ENCODE peak calls at places on chromosomes 2 and 18, in ten cellular contexts. F, K, A, E, P, V, M, Y, R and N are unnamed samples.

GRCh38 chr2:172555522-172556283 is at the start of gene PDK1:
- DNase-seq in Y (peak), V (peak), E (peak), R (peak), M (peak), F (peak), A (peak), K (peak), P (peak), N (peak)

GRCh38 chr2:207385903-207386302 is 143.9 kb upstream of the CREB1 start:
- DNase-seq in F (no peak), K (no peak), A (peak), E (no peak), V (no peak), R (peak), Y (no peak), P (peak), M (no peak), N (no peak)

GRCh38 chr2:111618953-111619902 is 264.8 kb downstream of the ANAPC1 start:
- DNase-seq in A (no peak), K (no peak), V (no peak), F (no peak), M (peak), E (no peak), R (peak), P (no peak), Y (no peak), N (no peak)

GRCh38 chr2:175366814-175367213 is 185.3 kb upstream of the ATP5MC3 start:
- DNase-seq in K (peak), F (no peak), P (peak), Y (peak), E (no peak), R (peak), M (peak), A (peak), V (peak), N (peak)

GRCh38 chr2:222575618-222576017 is 80.3 kb downstream of the FARSB start:
- DNase-seq in R (no peak), V (no peak), P (no peak), M (no peak), K (no peak), F (no peak), Y (no peak), A (no peak), E (no peak), N (no peak)

GRCh38 chr2:115171751-115172150 is 729.3 kb downstream of the DPP10 start:
- DNase-seq in M (no peak), R (no peak), V (no peak), F (no peak), A (no peak), Y (no peak), E (no peak), K (no peak), P (no peak), N (no peak)

GRCh38 chr2:164625378-164625971 is 4.2 kb upstream of the GRB14 start:
- DNase-seq in K (no peak), E (no peak), A (peak), M (no peak), F (no peak), P (no peak), R (peak), Y (no peak), V (no peak), N (no peak)

GRCh38 chr2:225113356-225114015 is 71.2 kb upstream of the DOCK10 start:
- DNase-seq in E (no peak), K (no peak), V (no peak), M (no peak), R (no peak), P (no peak), A (no peak), F (no peak), Y (no peak), N (no peak)

GRCh38 chr2:99729104-99729503 is 239.3 kb upstream of the REV1 start:
- DNase-seq in P (no peak), E (no peak), Y (no peak), V (peak), F (no peak), M (no peak), K (no peak), A (peak), R (no peak), N (no peak)

GRCh38 chr18:27860011-27860410 is 316.9 kb downstream of the CDH2 start:
- DNase-seq in R (no peak), V (no peak), Y (peak), K (no peak), M (no peak), A (no peak), E (no peak), P (no peak), F (no peak), N (no peak)

GRCh38 chr2:214217599-214217998 is 193.3 kb upstream of the VWC2L start:
- DNase-seq in V (no peak), P (no peak), F (no peak), R (no peak), E (no peak), M (peak), K (no peak), Y (no peak), A (no peak), N (no peak)

GRCh38 chr2:45851111-45851510 is 199.6 kb downstream of the PRKCE start:
- DNase-seq in R (no peak), E (no peak), Y (no peak), A (no peak), F (no peak), V (no peak), P (no peak), K (no peak), M (no peak), N (no peak)

GRCh38 chr2:177679611-177680530 is 287.3 kb downstream of the AGPS start:
- DNase-seq in F (no peak), K (no peak), E (no peak), V (no peak), R (no peak), A (no peak), M (no peak), Y (no peak), P (no peak), N (no peak)

GRCh38 chr2:173656086-173656485 is 301.4 kb downstream of the CDCA7 start:
- DNase-seq in M (no peak), P (no peak), E (no peak), R (peak), Y (no peak), V (no peak), K (no peak), F (no peak), A (no peak), N (no peak)

GRCh38 chr2:124049136-124049535 is 24.0 kb downstream of the CNTNAP5 start:
- DNase-seq in P (no peak), R (no peak), V (no peak), F (no peak), M (no peak), A (no peak), Y (no peak), K (no peak), E (no peak), N (no peak)

GRCh38 chr2:9995059-9995458 is 43.6 kb downstream of the GRHL1 start:
- DNase-seq in P (no peak), A (no peak), Y (no peak), F (no peak), E (no peak), M (no peak), V (no peak), K (no peak), R (no peak), N (no peak)

GRCh38 chr2:44778671-44779476 is 162.6 kb upstream of the SIX3 start:
- DNase-seq in A (no peak), M (peak), V (peak), P (no peak), R (no peak), Y (peak), E (no peak), K (peak), F (no peak), N (peak)

GRCh38 chr2:237664151-237664550 is 36.8 kb downstream of the LRRFIP1 start:
- DNase-seq in M (no peak), K (no peak), A (no peak), E (no peak), V (no peak), R (no peak), P (no peak), F (no peak), Y (no peak), N (no peak)

GRCh38 chr18:44507729-44508325 is 172.9 kb upstream of the SETBP1 start:
- DNase-seq in M (no peak), P (no peak), R (no peak), V (peak), K (no peak), Y (peak), E (peak), A (peak), F (no peak), N (no peak)

GRCh38 chr2:204491528-204491927 is 53.7 kb upstream of the PARD3B start:
- DNase-seq in F (no peak), P (peak), K (no peak), Y (no peak), E (no peak), V (no peak), M (no peak), R (peak), A (peak), N (no peak)

GRCh38 chr2:19753818-19754217 is 148.0 kb downstream of the TTC32 start:
- DNase-seq in M (no peak), K (no peak), F (no peak), V (no peak), E (no peak), R (no peak), P (no peak), A (no peak), Y (no peak), N (no peak)

GRCh38 chr2:159459279-159459678 is 157.1 kb downstream of the BAZ2B start:
- DNase-seq in K (no peak), R (no peak), F (no peak), Y (no peak), P (no peak), E (no peak), M (no peak), A (peak), V (no peak), N (no peak)

GRCh38 chr2:189137519-189137918 is 42.0 kb downstream of the COL5A2 start:
- DNase-seq in K (no peak), M (no peak), P (no peak), A (no peak), V (no peak), Y (no peak), F (no peak), E (no peak), R (no peak), N (no peak)

GRCh38 chr2:28325567-28326468 is 66.8 kb upstream of the FOSL2 start:
- DNase-seq in E (no peak), Y (peak), F (no peak), R (no peak), K (peak), A (no peak), M (no peak), P (no peak), V (peak), N (no peak)

GRCh38 chr2:58834404-58834803 is 593.3 kb upstream of the FANCL start:
- DNase-seq in F (no peak), V (peak), M (peak), K (peak), E (no peak), P (peak), Y (peak), R (peak), A (peak), N (no peak)

GRCh38 chr2:237819231-237819630 is 20.7 kb downstream of the RBM44 start:
- DNase-seq in V (no peak), R (peak), F (no peak), M (no peak), A (no peak), Y (no peak), P (no peak), E (no peak), K (no peak), N (no peak)

GRCh38 chr2:18304849-18305248 is 255.6 kb downstream of the RDH14 start:
- DNase-seq in A (no peak), P (no peak), E (no peak), M (no peak), K (no peak), V (no peak), F (no peak), Y (no peak), R (no peak), N (no peak)

GRCh38 chr18:3653859-3654441 is 204.0 kb downstream of the TGIF1 start:
- DNase-seq in E (no peak), Y (no peak), K (no peak), P (no peak), M (no peak), F (no peak), A (no peak), R (no peak), V (peak), N (no peak)

GRCh38 chr2:24566209-24566608 is 75.2 kb downstream of the NCOA1 start:
- DNase-seq in E (no peak), V (no peak), R (no peak), F (no peak), M (no peak), Y (no peak), K (no peak), P (no peak), A (no peak), N (no peak)

GRCh38 chr2:27798948-27799645 is 27.6 kb downstream of the MRPL33 start:
- DNase-seq in A (peak), F (no peak), Y (no peak), K (no peak), P (peak), V (peak), R (peak), M (peak), E (peak), N (no peak)

GRCh38 chr2:33207336-33207735 is 260.6 kb downstream of the LTBP1 start:
- DNase-seq in K (no peak), M (no peak), R (peak), V (no peak), Y (no peak), A (no peak), P (no peak), E (no peak), F (no peak), N (no peak)

GRCh38 chr2:1930956-1931914 is 186.9 kb upstream of the PXDN start:
- DNase-seq in A (no peak), K (no peak), P (no peak), R (no peak), E (no peak), V (peak), F (no peak), Y (no peak), M (no peak), N (no peak)

GRCh38 chr2:102061962-102062795 is 70.4 kb downstream of the IL1R2 start:
- DNase-seq in P (peak), A (peak), E (no peak), F (no peak), K (no peak), V (no peak), M (no peak), R (peak), Y (no peak), N (no peak)

GRCh38 chr2:240894836-240895558 is 959 bp downstream of the MAB21L4 start:
- DNase-seq in K (no peak), F (no peak), V (no peak), R (no peak), Y (no peak), E (no peak), M (no peak), P (no peak), A (no peak), N (no peak)
- H3K4me3 ChIP-seq in K (no peak), F (peak), V (no peak), R (no peak), Y (no peak), E (no peak), M (no peak), P (no peak), A (no peak), N (no peak)

DNA sequence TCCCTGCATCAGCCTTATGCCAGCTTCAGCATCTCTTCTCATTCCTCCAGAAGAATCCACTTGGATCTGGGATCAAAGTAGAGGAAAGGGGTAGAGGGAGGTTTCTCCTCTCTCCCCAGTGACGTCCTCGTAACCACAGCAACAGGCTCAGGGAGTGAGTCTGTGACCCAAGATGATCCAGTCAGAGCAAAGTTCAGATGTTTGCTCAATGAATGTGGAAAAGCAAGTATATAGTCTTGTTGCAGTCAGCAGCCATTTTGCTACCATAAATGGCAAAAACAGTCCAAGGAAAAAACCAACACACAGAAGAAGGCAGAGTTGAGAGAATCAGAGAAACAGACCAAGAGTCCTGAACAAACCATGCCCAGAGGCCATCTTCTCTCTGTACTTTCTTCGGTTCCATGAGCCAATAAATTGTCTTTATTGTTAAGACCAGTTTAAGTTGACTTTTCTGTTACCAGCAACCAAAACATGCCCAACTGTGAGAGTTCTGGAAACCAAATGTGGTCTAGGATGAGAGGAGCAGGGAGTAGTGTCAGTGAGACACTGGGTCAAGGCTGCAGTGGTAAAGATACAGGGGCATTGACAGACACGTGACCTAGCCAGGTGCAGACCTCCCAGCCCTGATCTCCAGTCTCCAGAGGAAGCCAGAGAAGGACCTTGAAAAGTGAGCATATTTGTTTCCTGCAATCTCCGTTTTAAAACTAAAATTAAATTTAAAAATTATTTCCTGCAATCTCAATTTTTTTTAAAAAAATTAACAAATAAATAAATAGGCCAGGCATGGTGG is 3.2 kb upstream of the CXCR1 start:
- DNase-seq in A (no peak), V (no peak), P (no peak), M (no peak), R (no peak), F (no peak), E (no peak), Y (no peak), K (no peak), N (no peak)
- H3K4me3 ChIP-seq in A (no peak), V (no peak), P (no peak), M (no peak), R (no peak), F (no peak), E (no peak), Y (no peak), K (no peak), N (no peak)

GRCh38 chr2:235390816-235391194 is 103.0 kb upstream of the AGAP1 start:
- DNase-seq in M (no peak), F (no peak), P (no peak), A (no peak), R (no peak), E (no peak), V (no peak), K (no peak), Y (no peak), N (no peak)
- H3K4me3 ChIP-seq in M (no peak), F (no peak), P (no peak), A (no peak), R (no peak), E (no peak), V (no peak), K (no peak), Y (no peak), N (no peak)

DNA sequence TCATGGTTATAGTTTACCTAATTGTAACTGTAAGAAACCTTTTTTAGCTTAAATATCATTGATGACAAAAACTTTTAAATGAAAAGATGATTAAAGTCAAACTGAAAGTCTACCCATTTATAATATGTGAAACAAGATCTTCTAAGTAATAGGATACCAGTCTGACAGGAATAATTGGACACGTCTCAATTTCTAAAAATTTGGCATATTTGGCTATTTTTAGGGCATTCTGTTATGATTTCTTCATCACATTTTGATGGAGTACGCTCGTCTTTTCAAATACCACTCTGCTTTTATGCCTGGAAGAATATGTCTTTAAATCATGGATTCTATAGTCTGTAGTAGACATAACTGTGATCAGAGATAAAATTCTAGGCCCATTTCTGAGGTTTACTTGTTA is 1.3 kb downstream of the R3HDM1 start:
- DNase-seq in K (no peak), Y (no peak), R (peak), V (no peak), M (no peak), A (no peak), F (no peak), P (no peak), E (no peak), N (no peak)
- H3K4me3 ChIP-seq in K (peak), Y (peak), R (peak), V (peak), M (peak), A (peak), F (no peak), P (peak), E (peak), N (peak)

GRCh38 chr2:192184349-192184748 is 10.4 kb downstream of the TMEFF2 start:
- DNase-seq in P (no peak), E (no peak), M (no peak), K (no peak), V (no peak), R (no peak), Y (no peak), F (no peak), A (no peak), N (no peak)
- H3K4me3 ChIP-seq in P (no peak), E (no peak), M (no peak), K (no peak), V (no peak), R (no peak), Y (no peak), F (no peak), A (no peak), N (no peak)

GRCh38 chr18:77101410-77102245 is 31.0 kb downstream of the MBP start:
- DNase-seq in Y (peak), F (peak), M (peak), R (peak), V (peak), P (peak), K (peak), A (peak), E (peak), N (no peak)
- H3K4me3 ChIP-seq in Y (peak), F (no peak), M (no peak), R (peak), V (no peak), P (no peak), K (no peak), A (peak), E (no peak), N (peak)

GRCh38 chr18:31648966-31649429 is 35.4 kb downstream of the B4GALT6 start:
- DNase-seq in R (peak), M (no peak), A (peak), F (no peak), P (no peak), V (no peak), K (no peak), E (no peak), Y (peak), N (peak)
- H3K4me3 ChIP-seq in R (no peak), M (no peak), A (no peak), F (no peak), P (no peak), V (no peak), K (no peak), E (no peak), Y (no peak), N (no peak)